ENCODE peak calls at places on chromosomes 1 and 21, in eight cellular contexts. B is endothelial cell of umbilical vein, V is Calu3, N is HFF-Myc, D is AG04450, I is uterus, A is GM13976, P is omental fat pad. Q is an unnamed sample.

GRCh38 chr1:180609643-180610555 is 21.9 kb upstream of the XPR1 start:
- DNase-seq in B (no peak), V (no peak), N (no peak), D (no peak), I (no peak), A (no peak), P (no peak), Q (no peak)

GRCh38 chr1:31955917-31956736 is 18.0 kb upstream of the PTP4A2 start:
- DNase-seq in B (peak), V (peak), N (peak), D (peak), I (peak), A (peak), P (peak), Q (peak)

GRCh38 chr21:16280731-16281130 is 550.9 kb downstream of the USP25 start:
- DNase-seq in B (peak), V (no peak), N (no peak), D (no peak), I (no peak), A (no peak), P (no peak), Q (no peak)

GRCh38 chr1:38991638-38992449 is 768 bp downstream of the AKIRIN1 start:
- DNase-seq in B (peak), V (peak), N (no peak), D (no peak), I (peak), A (no peak), P (no peak), Q (peak)

GRCh38 chr1:243672675-243673074 is 177.4 kb downstream of the AKT3 start:
- DNase-seq in B (no peak), V (no peak), N (no peak), D (no peak), I (no peak), A (no peak), P (no peak), Q (no peak)

GRCh38 chr1:208475449-208475848 is 231.3 kb upstream of the PLXNA2 start:
- DNase-seq in B (no peak), V (no peak), N (no peak), D (no peak), I (no peak), A (no peak), P (no peak), Q (no peak)

GRCh38 chr1:87959236-87959635 is 630.6 kb downstream of the LMO4 start:
- DNase-seq in B (no peak), V (no peak), N (no peak), D (no peak), I (no peak), A (no peak), P (no peak), Q (no peak)

GRCh38 chr1:197027359-197027758 is 39.7 kb downstream of the F13B start:
- DNase-seq in B (no peak), V (peak), N (no peak), D (no peak), I (no peak), A (no peak), P (no peak), Q (no peak)

GRCh38 chr21:42233067-42233981 is 14.4 kb downstream of the ABCG1 start:
- DNase-seq in B (peak), V (peak), N (no peak), D (no peak), I (peak), A (peak), P (no peak), Q (peak)

GRCh38 chr1:119676571-119677206 is 28.6 kb upstream of the ZNF697 start:
- DNase-seq in B (no peak), V (no peak), N (no peak), D (no peak), I (peak), A (no peak), P (no peak), Q (no peak)

GRCh38 chr1:63807063-63807462 is 33.2 kb downstream of the ROR1 start:
- DNase-seq in B (no peak), V (no peak), N (no peak), D (no peak), I (no peak), A (no peak), P (no peak), Q (no peak)

GRCh38 chr1:51936531-51936930 is 54.0 kb downstream of the RAB3B start:
- DNase-seq in B (no peak), V (no peak), N (no peak), D (no peak), I (no peak), A (no peak), P (no peak), Q (no peak)

GRCh38 chr1:16013220-16013907 is 4.5 kb downstream of the HSPB7 start:
- DNase-seq in B (peak), V (peak), N (no peak), D (no peak), I (peak), A (peak), P (peak), Q (peak)

GRCh38 chr1:101444873-101445618 is 208.2 kb downstream of the S1PR1 start:
- DNase-seq in B (no peak), V (no peak), N (no peak), D (no peak), I (no peak), A (no peak), P (no peak), Q (no peak)

GRCh38 chr1:2352341-2353214 is 38.8 kb downstream of the MORN1 start:
- DNase-seq in B (no peak), V (no peak), N (no peak), D (no peak), I (no peak), A (no peak), P (no peak), Q (peak)

GRCh38 chr1:169109561-169110134 is 3.2 kb downstream of the ATP1B1 start:
- DNase-seq in B (peak), V (peak), N (peak), D (peak), I (peak), A (no peak), P (no peak), Q (no peak)

GRCh38 chr1:51648180-51649109 is 31.6 kb downstream of the OSBPL9 start:
- DNase-seq in B (no peak), V (peak), N (no peak), D (peak), I (no peak), A (no peak), P (no peak), Q (peak)

GRCh38 chr1:13699510-13699909 is 478 bp upstream of the PRDM2 start:
- DNase-seq in B (no peak), V (no peak), N (peak), D (no peak), I (no peak), A (peak), P (no peak), Q (no peak)

GRCh38 chr1:109636201-109636952 is 16.7 kb downstream of the AMPD2 start:
- DNase-seq in B (no peak), V (no peak), N (no peak), D (no peak), I (no peak), A (no peak), P (no peak), Q (no peak)

GRCh38 chr1:54255026-54255425 is 55.1 kb downstream of the MRPL37 start:
- DNase-seq in B (no peak), V (no peak), N (no peak), D (no peak), I (no peak), A (no peak), P (no peak), Q (no peak)

GRCh38 chr1:31856140-31856539 is 40.3 kb upstream of the SPOCD1 start:
- DNase-seq in B (no peak), V (no peak), N (no peak), D (no peak), I (no peak), A (no peak), P (no peak), Q (no peak)

GRCh38 chr1:156259805-156260204 is 11.9 kb upstream of the PAQR6 start:
- DNase-seq in B (no peak), V (no peak), N (no peak), D (no peak), I (no peak), A (no peak), P (no peak), Q (no peak)

GRCh38 chr1:193569696-193570269 is 383.4 kb upstream of the B3GALT2 start:
- DNase-seq in B (no peak), V (no peak), N (peak), D (peak), I (no peak), A (no peak), P (no peak), Q (no peak)

GRCh38 chr1:54027848-54028247 is 9.9 kb upstream of the LDLRAD1 start:
- DNase-seq in B (no peak), V (no peak), N (no peak), D (no peak), I (no peak), A (no peak), P (no peak), Q (no peak)

GRCh38 chr1:1137256-1138045 is 21.6 kb upstream of the C1orf159 start:
- DNase-seq in B (no peak), V (peak), N (no peak), D (no peak), I (no peak), A (peak), P (no peak), Q (no peak)

GRCh38 chr1:39214998-39215873 is 10.7 kb downstream of the MACF1 start:
- DNase-seq in B (no peak), V (no peak), N (no peak), D (no peak), I (no peak), A (peak), P (no peak), Q (peak)

GRCh38 chr1:195701149-195701548 is 907.1 kb downstream of the KCNT2 start:
- DNase-seq in B (no peak), V (no peak), N (no peak), D (no peak), I (no peak), A (no peak), P (no peak), Q (no peak)

GRCh38 chr1:183871142-183871541 is 66.2 kb downstream of the RGL1 start:
- DNase-seq in B (peak), V (no peak), N (no peak), D (no peak), I (no peak), A (no peak), P (no peak), Q (no peak)

GRCh38 chr1:225871374-225872074 is 10.7 kb downstream of the TMEM63A start:
- DNase-seq in B (no peak), V (no peak), N (no peak), D (no peak), I (no peak), A (no peak), P (no peak), Q (no peak)

GRCh38 chr1:208173749-208174148 is 70.4 kb downstream of the PLXNA2 start:
- DNase-seq in B (no peak), V (no peak), N (no peak), D (no peak), I (no peak), A (no peak), P (no peak), Q (no peak)

GRCh38 chr21:41439245-41439644 is 13.2 kb downstream of the MX1 start:
- DNase-seq in B (no peak), V (no peak), N (no peak), D (no peak), I (no peak), A (no peak), P (no peak), Q (no peak)

GRCh38 chr1:168970945-168971799 is 135.3 kb upstream of the ATP1B1 start:
- DNase-seq in B (no peak), V (no peak), N (no peak), D (no peak), I (no peak), A (no peak), P (no peak), Q (no peak)

GRCh38 chr21:42346441-42346840 is 4.4 kb downstream of the TFF2 start:
- DNase-seq in B (no peak), V (no peak), N (no peak), D (no peak), I (no peak), A (no peak), P (no peak), Q (no peak)

GRCh38 chr1:99945174-99945573 is 24.6 kb upstream of the SLC35A3 start:
- DNase-seq in B (no peak), V (no peak), N (no peak), D (no peak), I (no peak), A (no peak), P (no peak), Q (no peak)

GRCh38 chr1:24442764-24443163 is 27.2 kb downstream of the NIPAL3 start:
- DNase-seq in B (no peak), V (no peak), N (no peak), D (no peak), I (no peak), A (no peak), P (no peak), Q (no peak)

DNA sequence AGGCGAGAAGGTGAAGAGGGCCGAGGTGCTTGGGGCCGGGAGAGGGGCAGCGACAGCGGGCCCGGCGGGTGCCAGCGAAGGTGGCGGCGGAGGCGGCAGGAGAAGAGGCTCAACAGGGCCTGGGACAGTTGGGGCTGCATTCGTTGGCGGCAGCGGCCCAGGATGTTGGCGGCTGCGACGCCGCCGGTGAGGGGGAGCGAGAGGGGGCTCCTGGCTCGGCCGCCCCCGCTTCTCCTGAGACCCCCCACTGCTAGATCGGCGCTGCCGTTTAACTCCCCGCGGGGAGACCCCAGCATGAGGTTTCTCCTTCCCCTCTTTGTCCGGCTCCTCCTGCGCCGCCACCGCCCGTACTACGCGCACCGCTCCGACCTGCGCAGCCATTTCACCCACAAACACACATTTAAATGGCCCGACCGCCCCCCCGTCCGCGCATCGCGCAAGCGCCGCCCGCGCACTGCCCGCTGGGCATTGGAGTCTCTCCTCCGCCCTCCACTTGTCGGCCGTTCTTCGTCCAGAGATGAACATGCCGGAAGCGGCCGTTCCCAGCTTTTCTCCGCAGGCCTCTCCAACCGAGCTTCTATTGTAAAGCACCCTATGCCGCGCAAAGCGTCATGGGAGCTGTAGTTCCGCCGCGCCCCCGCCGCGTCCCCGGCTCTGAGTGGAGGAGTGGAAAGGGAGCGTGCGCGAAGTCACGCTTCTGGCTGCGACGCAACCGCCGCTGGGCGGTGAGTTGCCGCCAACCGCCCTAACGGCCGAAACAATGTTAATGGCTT is at the start of gene RSBN1:
- DNase-seq in B (peak), V (peak), N (peak), D (peak), I (peak), A (peak), P (peak), Q (peak)
- TF ChIP-seq CTCF in B (peak), V (no peak), N (no peak), D (no peak), I (peak), A (no peak), P (no peak), Q (no peak)

DNA sequence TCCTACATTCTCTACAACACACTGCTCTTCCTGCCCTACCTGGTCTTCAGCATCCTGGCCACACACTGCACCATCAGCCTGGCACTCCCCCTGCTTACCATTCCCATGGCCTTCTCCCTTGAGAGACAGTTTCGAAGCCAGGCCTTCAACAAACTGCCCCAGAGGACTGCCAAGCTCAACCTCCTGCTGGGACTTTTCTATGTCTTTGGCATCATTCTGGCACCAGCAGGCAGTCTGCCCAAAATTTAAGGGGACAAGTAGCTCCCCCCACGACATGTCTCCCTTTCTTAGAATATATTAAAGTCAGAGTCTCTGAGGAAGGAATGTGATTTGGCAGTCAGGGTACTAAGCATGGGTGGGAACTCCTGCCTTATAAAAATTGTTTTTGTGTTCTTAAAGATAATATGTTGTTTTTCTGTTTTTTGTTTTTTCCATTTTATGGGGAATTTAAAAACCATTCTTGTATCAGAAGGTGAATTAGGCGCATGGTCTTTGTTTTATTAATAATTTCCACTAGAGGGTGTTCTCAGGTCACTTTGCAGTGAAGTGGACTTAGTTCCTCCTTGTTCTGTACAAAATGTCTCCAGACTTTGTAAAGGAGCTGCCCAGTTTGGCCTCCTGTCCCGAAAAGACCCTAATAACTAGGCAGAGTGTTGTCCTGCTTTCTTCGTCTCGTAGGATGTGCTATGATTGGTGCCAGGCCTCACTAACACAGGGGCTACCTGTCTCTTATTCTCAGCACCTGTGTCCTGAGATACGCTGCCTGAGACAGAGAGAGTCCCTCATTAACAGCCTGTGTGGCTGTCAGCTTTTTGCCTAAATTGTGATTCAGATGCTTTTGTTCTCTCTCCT is 13.1 kb downstream of the UBIAD1 start:
- DNase-seq in B (peak), V (no peak), N (no peak), D (no peak), I (no peak), A (no peak), P (no peak), Q (no peak)
- TF ChIP-seq CTCF in B (no peak), V (no peak), N (peak), D (peak), I (no peak), A (no peak), P (no peak), Q (no peak)

DNA sequence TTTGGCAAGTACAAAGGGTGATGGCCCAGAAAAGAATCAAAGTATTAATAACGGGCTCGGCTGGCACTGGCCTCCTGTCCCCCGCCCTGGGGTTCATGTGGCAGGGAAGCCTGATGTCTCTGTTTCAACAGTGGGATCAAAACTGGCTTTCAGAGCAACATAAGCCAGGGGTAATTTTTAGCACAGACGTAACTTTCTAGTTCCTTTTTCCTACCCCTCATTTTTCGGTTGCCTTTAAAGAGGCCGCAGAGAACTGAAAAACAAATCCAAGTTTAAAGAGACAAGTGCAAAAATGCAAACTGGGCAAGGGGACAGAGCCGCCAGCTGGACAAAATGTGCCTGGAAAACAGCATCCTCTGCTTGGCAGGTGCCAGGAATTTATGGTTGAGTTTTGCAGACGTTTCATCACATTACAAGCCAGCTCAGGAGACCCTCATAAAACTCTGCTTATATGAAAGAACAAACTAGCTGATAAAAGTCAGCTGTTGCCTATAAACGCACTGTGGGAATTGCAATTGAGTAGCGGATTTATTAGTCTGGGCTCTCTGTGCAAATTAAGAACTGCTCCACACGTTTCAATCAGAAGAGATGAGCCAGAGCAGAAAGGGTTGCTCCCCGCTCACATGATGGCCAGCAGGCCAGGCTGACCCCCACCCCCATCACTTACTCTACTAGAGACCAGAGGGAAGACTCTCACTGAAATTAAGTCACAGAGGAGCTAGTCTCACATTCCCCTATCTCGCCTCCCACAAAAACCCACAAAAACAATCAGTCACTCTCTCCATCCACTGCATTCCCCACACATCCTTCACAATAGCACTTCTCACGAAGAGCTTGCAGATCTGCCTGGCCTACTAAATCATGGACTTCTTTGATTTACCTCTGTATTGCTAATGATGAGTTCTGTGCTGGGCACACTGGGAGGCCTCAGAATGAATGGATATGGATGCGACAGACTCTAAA is 15.8 kb upstream of the CDCA8 start:
- DNase-seq in B (no peak), V (no peak), N (peak), D (no peak), I (peak), A (peak), P (no peak), Q (no peak)
- TF ChIP-seq CTCF in B (no peak), V (no peak), N (no peak), D (no peak), I (no peak), A (peak), P (no peak), Q (no peak)

GRCh38 chr1:245404527-245404926 is 249.7 kb downstream of the KIF26B start:
- DNase-seq in B (no peak), V (no peak), N (no peak), D (no peak), I (no peak), A (no peak), P (no peak), Q (no peak)

GRCh38 chr1:245406426-245406825 is 251.6 kb downstream of the KIF26B start:
- DNase-seq in B (no peak), V (no peak), N (no peak), D (no peak), I (no peak), A (no peak), P (no peak), Q (no peak)

GRCh38 chr1:245407983-245408382 is 253.2 kb downstream of the KIF26B start:
- DNase-seq in B (no peak), V (no peak), N (no peak), D (no peak), I (no peak), A (no peak), P (no peak), Q (no peak)

GRCh38 chr1:245401881-245402598 is 247.3 kb downstream of the KIF26B start:
- DNase-seq in B (no peak), V (no peak), N (no peak), D (no peak), I (no peak), A (no peak), P (no peak), Q (no peak)

GRCh38 chr1:245404952-245405351 is 250.2 kb downstream of the KIF26B start:
- DNase-seq in B (no peak), V (no peak), N (no peak), D (no peak), I (no peak), A (no peak), P (no peak), Q (no peak)
- TF ChIP-seq CTCF in B (no peak), V (no peak), N (no peak), D (no peak), I (no peak), A (no peak), P (no peak), Q (no peak)

Q was measured in CD14-positive monocyte.